ENCODE peak calls at places on chromosomes 4 and X, in seven cellular contexts. One of them, this sample, is unnamed.

GRCh38 chr4:38939150-38939549 is 71.5 kb downstream of the FAM114A1 start:
- DNase-seq in colonic mucosa: no peak
- DNase-seq in lung: no peak
- DNase-seq in iPS-NIHi11: no peak
- DNase-seq in AML-193: no peak
- DNase-seq in ACHN: no peak
- DNase-seq in RPMI8226: no peak
- DNase-seq in this sample: no peak

GRCh38 chr4:112213850-112214249 is 17.7 kb upstream of the AP1AR start:
- DNase-seq in colonic mucosa: no peak
- DNase-seq in lung: no peak
- DNase-seq in iPS-NIHi11: no peak
- DNase-seq in AML-193: peak
- DNase-seq in ACHN: no peak
- DNase-seq in RPMI8226: no peak
- DNase-seq in this sample: peak

GRCh38 chrX:136711147-136711546 is 63.2 kb downstream of the CD40LG start:
- DNase-seq in colonic mucosa: peak
- DNase-seq in lung: no peak
- DNase-seq in iPS-NIHi11: peak
- DNase-seq in AML-193: peak
- DNase-seq in ACHN: peak
- DNase-seq in RPMI8226: peak
- DNase-seq in this sample: no peak

GRCh38 chrX:29229802-29230201 is 642.6 kb downstream of the IL1RAPL1 start:
- DNase-seq in colonic mucosa: no peak
- DNase-seq in lung: no peak
- DNase-seq in iPS-NIHi11: no peak
- DNase-seq in AML-193: no peak
- DNase-seq in ACHN: no peak
- DNase-seq in RPMI8226: no peak
- DNase-seq in this sample: no peak

GRCh38 chrX:41734530-41734929 is 10.5 kb downstream of the GPR82 start:
- DNase-seq in colonic mucosa: no peak
- DNase-seq in lung: no peak
- DNase-seq in iPS-NIHi11: peak
- DNase-seq in AML-193: peak
- DNase-seq in ACHN: peak
- DNase-seq in RPMI8226: peak
- DNase-seq in this sample: no peak

GRCh38 chrX:69163936-69164741 is 1.1 kb downstream of the PJA1 start:
- DNase-seq in colonic mucosa: peak
- DNase-seq in lung: no peak
- DNase-seq in iPS-NIHi11: peak
- DNase-seq in AML-193: peak
- DNase-seq in ACHN: no peak
- DNase-seq in RPMI8226: no peak
- DNase-seq in this sample: no peak

GRCh38 chr4:100908540-100908939 is 390.7 kb upstream of the EMCN start:
- DNase-seq in colonic mucosa: no peak
- DNase-seq in lung: no peak
- DNase-seq in iPS-NIHi11: no peak
- DNase-seq in AML-193: no peak
- DNase-seq in ACHN: no peak
- DNase-seq in RPMI8226: no peak
- DNase-seq in this sample: no peak

GRCh38 chrX:1507511-1508463 is 29.2 kb downstream of the P2RY8 start:
- DNase-seq in colonic mucosa: no peak
- DNase-seq in lung: no peak
- DNase-seq in iPS-NIHi11: no peak
- DNase-seq in AML-193: no peak
- DNase-seq in ACHN: no peak
- DNase-seq in RPMI8226: peak
- DNase-seq in this sample: no peak

GRCh38 chr4:185134176-185134869 is 8.7 kb upstream of the SLC25A4 start:
- DNase-seq in colonic mucosa: no peak
- DNase-seq in lung: no peak
- DNase-seq in iPS-NIHi11: peak
- DNase-seq in AML-193: peak
- DNase-seq in ACHN: peak
- DNase-seq in RPMI8226: peak
- DNase-seq in this sample: no peak

GRCh38 chr4:177033130-177033529 is 240.4 kb upstream of the VEGFC start:
- DNase-seq in colonic mucosa: no peak
- DNase-seq in lung: no peak
- DNase-seq in iPS-NIHi11: peak
- DNase-seq in AML-193: no peak
- DNase-seq in ACHN: no peak
- DNase-seq in RPMI8226: no peak
- DNase-seq in this sample: no peak

GRCh38 chrX:28124416-28124815 is 143.2 kb upstream of the DCAF8L1 start:
- DNase-seq in colonic mucosa: no peak
- DNase-seq in lung: no peak
- DNase-seq in iPS-NIHi11: no peak
- DNase-seq in AML-193: no peak
- DNase-seq in ACHN: no peak
- DNase-seq in RPMI8226: no peak
- DNase-seq in this sample: no peak

GRCh38 chr4:6442555-6442954 is 29.9 kb downstream of the PPP2R2C start:
- DNase-seq in colonic mucosa: no peak
- DNase-seq in lung: no peak
- DNase-seq in iPS-NIHi11: no peak
- DNase-seq in AML-193: no peak
- DNase-seq in ACHN: no peak
- DNase-seq in RPMI8226: no peak
- DNase-seq in this sample: no peak

GRCh38 chr4:70670332-70671014 is 4.2 kb upstream of the JCHAIN start:
- DNase-seq in colonic mucosa: no peak
- DNase-seq in lung: no peak
- DNase-seq in iPS-NIHi11: no peak
- DNase-seq in AML-193: no peak
- DNase-seq in ACHN: peak
- DNase-seq in RPMI8226: no peak
- DNase-seq in this sample: no peak

GRCh38 chrX:39808471-39808917 is 289.3 kb downstream of the BCOR start:
- DNase-seq in colonic mucosa: no peak
- DNase-seq in lung: no peak
- DNase-seq in iPS-NIHi11: no peak
- DNase-seq in AML-193: no peak
- DNase-seq in ACHN: no peak
- DNase-seq in RPMI8226: no peak
- DNase-seq in this sample: peak

GRCh38 chr4:169934794-169935400 is 91.3 kb downstream of the MFAP3L start:
- DNase-seq in colonic mucosa: no peak
- DNase-seq in lung: no peak
- DNase-seq in iPS-NIHi11: no peak
- DNase-seq in AML-193: no peak
- DNase-seq in ACHN: no peak
- DNase-seq in RPMI8226: no peak
- DNase-seq in this sample: no peak

GRCh38 chrX:21946925-21947641 is 6.6 kb downstream of the SMS start:
- DNase-seq in colonic mucosa: no peak
- DNase-seq in lung: no peak
- DNase-seq in iPS-NIHi11: peak
- DNase-seq in AML-193: no peak
- DNase-seq in ACHN: no peak
- DNase-seq in RPMI8226: no peak
- DNase-seq in this sample: no peak

This sample was measured in non-pigmented ciliary epithelial cell.